ENCODE peak calls at places on chromosomes 4 and X, in ten cellular contexts. E, K, H, J, O, F, S, Z, N and D are unnamed samples.

GRCh38 chrX:13752646-13753045 is 18.1 kb downstream of the OFD1 start:
- DNase-seq in E (no peak), K (no peak), H (no peak), J (no peak), O (no peak), F (no peak), S (peak; percentile 14), Z (no peak), N (no peak), D (no peak)

GRCh38 chrX:50697691-50698090 is 116.3 kb downstream of the SHROOM4 start:
- DNase-seq in E (peak; percentile 61), K (no peak), H (peak; percentile 90), J (no peak), O (no peak), F (no peak), S (no peak), Z (no peak), N (no peak), D (no peak)

GRCh38 chr4:105859233-105859632 is 36.0 kb upstream of the NPNT start:
- DNase-seq in E (no peak), K (peak; percentile 48), H (peak; percentile 65), J (no peak), O (no peak), F (no peak), S (no peak), Z (no peak), N (no peak), D (no peak)

GRCh38 chr4:116217781-116218180 is 867.6 kb downstream of the TRAM1L1 start:
- DNase-seq in E (no peak), K (no peak), H (peak; percentile 3), J (no peak), O (no peak), F (no peak), S (no peak), Z (no peak), N (no peak), D (no peak)

GRCh38 chrX:2500681-2501151 is at the start of the genes DHRSX and ZBED1:
- DNase-seq in E (no peak), K (no peak), H (peak; percentile 26), J (peak; percentile 58), O (peak; percentile 12), F (peak; percentile 34), S (peak; percentile 72), Z (no peak), N (no peak), D (peak; percentile 84)

GRCh38 chr4:185792384-185793146 is 19.4 kb downstream of the SORBS2 start:
- DNase-seq in E (peak; percentile 85), K (peak; percentile 80), H (peak; percentile 98), J (no peak), O (no peak), F (no peak), S (no peak), Z (no peak), N (no peak), D (no peak)

GRCh38 chr4:139530833-139531427 is 25.1 kb downstream of the SETD7 start:
- DNase-seq in E (no peak), K (no peak), H (peak; percentile 23), J (peak; percentile 27), O (no peak), F (peak; percentile 76), S (peak; percentile 77), Z (peak; percentile 39), N (no peak), D (no peak)

GRCh38 chr4:89619230-89619962 is 217.6 kb downstream of the SNCA start:
- DNase-seq in E (no peak), K (no peak), H (no peak), J (no peak), O (no peak), F (no peak), S (no peak), Z (no peak), N (no peak), D (no peak)

GRCh38 chr4:65538571-65538970 is 131.7 kb downstream of the EPHA5 start:
- DNase-seq in E (no peak), K (no peak), H (peak; percentile 83), J (no peak), O (no peak), F (no peak), S (no peak), Z (no peak), N (no peak), D (no peak)

GRCh38 chr4:154344686-154345085 is 146.9 kb downstream of the DCHS2 start:
- DNase-seq in E (no peak), K (no peak), H (no peak), J (no peak), O (no peak), F (peak; percentile 42), S (no peak), Z (no peak), N (no peak), D (no peak)

GRCh38 chr4:7828011-7828720 is 111.5 kb downstream of the AFAP1 start:
- DNase-seq in E (peak; percentile 81), K (peak; percentile 97), H (peak; percentile 100), J (peak; percentile 31), O (peak; percentile 17), F (no peak), S (no peak), Z (peak; percentile 32), N (no peak), D (peak; percentile 94)

GRCh38 chrX:105483011-105483410 is 262.5 kb upstream of the TEX13A start:
- DNase-seq in E (no peak), K (no peak), H (peak; percentile 47), J (no peak), O (no peak), F (no peak), S (no peak), Z (no peak), N (no peak), D (no peak)

GRCh38 chr4:100061835-100062234 is 111.8 kb upstream of the H2AZ1 start:
- DNase-seq in E (no peak), K (no peak), H (peak; percentile 23), J (no peak), O (no peak), F (no peak), S (no peak), Z (no peak), N (no peak), D (no peak)

GRCh38 chr4:169337510-169337909 is 66.8 kb upstream of the SH3RF1 start:
- DNase-seq in E (peak; percentile 35), K (peak; percentile 81), H (peak; percentile 99), J (no peak), O (no peak), F (no peak), S (no peak), Z (no peak), N (no peak), D (no peak)

GRCh38 chrX:74521961-74522833 is 92.2 kb downstream of the RLIM start:
- DNase-seq in E (no peak), K (no peak), H (peak; percentile 67), J (no peak), O (no peak), F (no peak), S (no peak), Z (no peak), N (no peak), D (no peak)

GRCh38 chr4:56701644-56702043 is 20.5 kb upstream of the HOPX start:
- DNase-seq in E (no peak), K (no peak), H (no peak), J (no peak), O (no peak), F (no peak), S (no peak), Z (no peak), N (no peak), D (no peak)

GRCh38 chr4:18022572-18023039 is 1.1 kb upstream of the LCORL start:
- DNase-seq in E (no peak), K (no peak), H (no peak), J (no peak), O (no peak), F (no peak), S (peak; percentile 8), Z (peak; percentile 22), N (no peak), D (no peak)

GRCh38 chr4:6088950-6089349 is 70.7 kb upstream of the C4orf50 start:
- DNase-seq in E (no peak), K (no peak), H (no peak), J (no peak), O (no peak), F (no peak), S (no peak), Z (no peak), N (no peak), D (no peak)

GRCh38 chrX:40863671-40864070 is 128.3 kb upstream of the MED14 start:
- DNase-seq in E (no peak), K (no peak), H (no peak), J (no peak), O (no peak), F (no peak), S (no peak), Z (no peak), N (no peak), D (no peak)

GRCh38 chr4:54660145-54660535 is 2.4 kb downstream of the KIT start:
- DNase-seq in E (no peak), K (no peak), H (no peak), J (no peak), O (no peak), F (no peak), S (no peak), Z (no peak), N (no peak), D (no peak)

GRCh38 chrX:115233497-115234219 is at the start of gene LRCH2:
- DNase-seq in E (no peak), K (no peak), H (peak; percentile 34), J (no peak), O (no peak), F (peak; percentile 39), S (no peak), Z (peak; percentile 8), N (no peak), D (no peak)

GRCh38 chr4:177718514-177718913 is 276.3 kb upstream of the AGA start:
- DNase-seq in E (no peak), K (no peak), H (no peak), J (no peak), O (no peak), F (no peak), S (no peak), Z (no peak), N (no peak), D (no peak)

GRCh38 chr4:153616005-153616555 is 68.0 kb upstream of the TLR2 start:
- DNase-seq in E (no peak), K (no peak), H (peak; percentile 10), J (peak; percentile 45), O (no peak), F (no peak), S (no peak), Z (no peak), N (no peak), D (no peak)

GRCh38 chr4:121462660-121463261 is 81.9 kb upstream of the QRFPR start:
- DNase-seq in E (peak; percentile 41), K (peak; percentile 73), H (peak; percentile 69), J (no peak), O (no peak), F (peak; percentile 34), S (peak; percentile 14), Z (peak; percentile 76), N (no peak), D (no peak)

GRCh38 chrX:149540621-149541520 is at the start of gene EOLA1:
- DNase-seq in E (peak; percentile 98), K (peak; percentile 84), H (peak; percentile 97), J (peak; percentile 78), O (peak; percentile 69), F (no peak), S (peak; percentile 62), Z (peak; percentile 85), N (peak; percentile 79), D (peak; percentile 96)

GRCh38 chr4:1240721-1241465 is 8.0 kb downstream of the CTBP1 start:
- DNase-seq in E (no peak), K (no peak), H (no peak), J (no peak), O (no peak), F (no peak), S (no peak), Z (no peak), N (no peak), D (peak; percentile 78)

GRCh38 chrX:45697591-45697990 is 496.9 kb upstream of the DIPK2B start:
- DNase-seq in E (peak; percentile 44), K (peak; percentile 51), H (peak; percentile 82), J (no peak), O (no peak), F (no peak), S (no peak), Z (no peak), N (no peak), D (no peak)

GRCh38 chr4:182257503-182257902 is 14.3 kb downstream of the TENM3 start:
- DNase-seq in E (no peak), K (no peak), H (no peak), J (no peak), O (no peak), F (no peak), S (no peak), Z (no peak), N (no peak), D (no peak)